ENCODE peak calls at places on chromosome 2, in nine cellular contexts. M, K, T, F, D, S, H, Q and B are unnamed samples.

GRCh38 chr2:18117592-18117991 is 239.1 kb downstream of the KCNS3 start:
- ATAC-seq in K (peak), F (no peak), D (peak), T (no peak), Q (peak), H (peak), M (no peak), S (peak), B (no peak)

GRCh38 chr2:439540-440465 is 151.9 kb upstream of the ALKAL2 start:
- ATAC-seq in Q (peak), M (no peak), K (no peak), F (peak), H (no peak), T (no peak), S (no peak), D (no peak), B (peak)

GRCh38 chr2:160561551-160562280 is 68.1 kb upstream of the RBMS1 start:
- ATAC-seq in F (no peak), S (peak), H (peak), Q (no peak), K (no peak), M (no peak), D (no peak), T (no peak), B (no peak)

GRCh38 chr2:43127941-43128561 is 98.4 kb downstream of the ZFP36L2 start:
- ATAC-seq in F (no peak), H (no peak), T (peak), Q (no peak), K (no peak), D (no peak), M (no peak), S (no peak), B (no peak)

GRCh38 chr2:224101820-224102630 is 62.9 kb upstream of the SERPINE2 start:
- ATAC-seq in H (peak), D (no peak), F (peak), S (peak), M (no peak), Q (no peak), K (no peak), T (peak), B (peak)

GRCh38 chr2:173213181-173213580 is 137.5 kb downstream of the MAP3K20 start:
- ATAC-seq in T (no peak), Q (no peak), K (no peak), M (no peak), D (no peak), H (no peak), S (no peak), F (no peak), B (no peak)

GRCh38 chr2:28445448-28446258 is 50.2 kb upstream of the PLB1 start:
- ATAC-seq in S (peak), M (no peak), D (no peak), K (no peak), Q (peak), H (peak), T (peak), F (peak), B (peak)

GRCh38 chr2:149662556-149662955 is 75.0 kb upstream of the MMADHC start:
- ATAC-seq in K (no peak), Q (no peak), M (no peak), S (no peak), H (no peak), T (no peak), F (no peak), D (no peak), B (no peak)

GRCh38 chr2:215364157-215365155 is 52.6 kb downstream of the ATIC start:
- ATAC-seq in H (no peak), K (peak), Q (no peak), S (no peak), F (no peak), D (no peak), M (no peak), T (no peak), B (no peak)

GRCh38 chr2:126913329-126913728 is 14.6 kb downstream of the TEX51 start:
- ATAC-seq in D (no peak), K (no peak), H (no peak), M (no peak), F (no peak), T (no peak), Q (no peak), S (no peak), B (no peak)

GRCh38 chr2:197130318-197130717 is 180.3 kb downstream of the ANKRD44 start:
- ATAC-seq in Q (no peak), S (no peak), D (no peak), M (no peak), H (no peak), K (peak), F (no peak), T (no peak), B (no peak)

GRCh38 chr2:167052825-167053224 is 164.5 kb downstream of the XIRP2 start:
- ATAC-seq in Q (no peak), M (no peak), K (no peak), F (no peak), S (no peak), T (no peak), D (no peak), H (peak), B (no peak)

GRCh38 chr2:118032169-118033013 is 18.5 kb upstream of the CCDC93 start:
- ATAC-seq in M (peak), Q (peak), F (peak), S (peak), T (peak), H (peak), K (peak), D (peak), B (no peak)

GRCh38 chr2:134324942-134325341 is 71.1 kb downstream of the MGAT5 start:
- ATAC-seq in T (no peak), D (peak), K (peak), H (no peak), M (no peak), Q (no peak), S (no peak), F (no peak), B (no peak)

GRCh38 chr2:161118722-161119121 is 41.5 kb upstream of the TANK start:
- ATAC-seq in M (no peak), D (no peak), T (no peak), F (no peak), H (no peak), Q (no peak), S (no peak), K (peak), B (no peak)

GRCh38 chr2:15527074-15527739 is 33.9 kb downstream of the NBAS start:
- ATAC-seq in T (no peak), Q (no peak), D (no peak), S (peak), M (no peak), F (no peak), H (no peak), K (no peak), B (no peak)

GRCh38 chr2:1187189-1187588 is 226.1 kb upstream of the TPO start:
- ATAC-seq in K (no peak), Q (no peak), S (no peak), D (no peak), F (no peak), H (no peak), T (no peak), M (no peak), B (no peak)

GRCh38 chr2:203135105-203135504 is 103.7 kb upstream of the CYP20A1 start:
- ATAC-seq in M (no peak), Q (no peak), D (no peak), T (no peak), K (no peak), S (no peak), H (no peak), F (no peak), B (no peak)
- TF ChIP-seq POLR2A in M (no peak), Q (no peak), D (no peak), T (no peak), K (no peak), S (no peak), H (no peak), F (no peak), B (no peak)

DNA sequence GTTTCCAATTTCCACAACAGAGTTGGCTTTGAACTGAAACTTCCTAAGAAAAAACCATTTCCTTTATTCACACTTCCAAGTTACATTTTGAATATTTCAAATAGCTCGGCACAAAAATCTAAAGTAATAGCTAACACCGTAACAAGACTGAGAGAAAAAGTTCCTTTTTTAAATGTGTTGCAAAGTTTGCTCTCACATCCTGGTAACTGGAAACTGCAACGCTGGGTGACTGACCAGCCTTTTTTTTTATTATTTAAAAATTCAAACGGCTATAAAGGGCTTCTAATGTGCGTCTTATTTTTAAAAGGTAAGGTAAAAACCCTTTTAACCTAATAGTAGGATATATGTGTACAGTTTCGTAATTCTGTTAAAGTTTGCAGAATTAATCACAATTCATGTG is 1.7 kb downstream of the HNRNPLL start:
- ATAC-seq in D (no peak), T (no peak), M (no peak), H (no peak), F (no peak), K (no peak), S (no peak), Q (no peak), B (no peak)
- H3K27ac ChIP-seq in D (no peak), T (peak), M (peak), H (no peak), F (peak), K (no peak), S (peak), Q (peak), B (peak)

DNA sequence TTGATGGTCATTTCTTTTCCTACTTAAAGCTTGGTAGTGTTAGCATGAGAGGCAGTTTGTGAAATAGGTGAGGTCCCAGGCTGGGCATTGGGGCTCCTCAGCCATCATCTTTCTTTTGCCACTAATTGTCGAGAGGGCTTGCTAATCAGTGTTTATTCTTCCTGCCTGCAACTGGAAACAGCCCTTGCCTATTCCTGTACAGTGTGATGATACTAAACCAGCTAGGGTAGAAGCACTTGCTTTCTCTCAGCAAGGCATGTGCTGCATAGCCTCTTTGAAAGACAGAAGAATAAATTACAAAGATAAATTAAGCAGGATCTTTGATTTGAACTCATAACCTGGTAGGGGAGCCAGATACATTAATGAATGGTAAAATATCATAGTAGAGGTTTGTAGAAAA is 16.6 kb upstream of the GPBAR1 start:
- ATAC-seq in K (no peak), H (no peak), Q (no peak), T (peak), M (no peak), S (no peak), D (no peak), F (no peak), B (no peak)
- TF ChIP-seq POLR2A in K (no peak), H (no peak), Q (no peak), T (no peak), M (no peak), S (no peak), D (no peak), F (no peak), B (no peak)

GRCh38 chr2:236261452-236261851 is 2.8 kb downstream of the ASB18 start:
- ATAC-seq in F (no peak), D (no peak), M (no peak), Q (no peak), H (no peak), K (no peak), T (peak), S (no peak), B (no peak)
- H3K27ac ChIP-seq in F (no peak), D (no peak), M (no peak), Q (no peak), H (no peak), K (no peak), T (peak), S (no peak), B (no peak)

DNA sequence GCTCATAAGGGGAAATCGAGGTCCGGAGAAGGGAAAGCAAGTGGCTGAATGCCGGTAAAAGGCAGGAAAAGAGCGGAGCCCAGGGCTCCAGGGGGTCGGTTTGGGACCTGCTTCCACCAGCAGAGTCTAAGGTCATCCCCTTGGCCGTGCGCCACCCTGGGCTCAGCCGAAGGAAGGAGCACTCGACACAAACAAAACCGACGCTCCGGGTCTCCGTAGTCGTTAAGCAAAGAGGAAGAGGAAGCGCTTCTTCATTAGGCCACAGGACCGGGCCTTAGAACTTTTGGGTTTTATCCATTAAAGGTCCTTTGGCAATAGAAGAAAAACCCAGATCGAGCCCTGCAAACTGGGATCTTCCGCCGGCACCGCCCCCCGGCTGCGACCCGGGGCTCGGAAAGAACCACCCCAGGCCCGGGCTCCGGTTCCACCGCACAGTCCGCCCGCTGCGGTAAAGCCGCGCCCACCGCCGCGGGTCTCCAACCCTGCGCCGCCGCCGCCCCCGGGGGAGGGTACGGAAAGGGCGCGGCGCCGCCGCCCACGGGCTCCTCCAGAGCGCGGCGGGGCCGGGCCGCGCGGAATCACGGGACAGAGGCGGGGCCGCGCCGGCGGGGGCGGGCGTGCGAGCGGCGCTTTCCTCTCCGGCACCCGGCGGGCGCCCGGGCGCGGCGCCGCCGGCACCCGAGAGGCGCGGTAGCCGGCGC is at the start of gene TTL:
- ATAC-seq in M (peak), S (peak), D (peak), T (peak), H (peak), K (peak), Q (peak), F (peak), B (peak)
- TF ChIP-seq POLR2A in M (peak), S (peak), D (peak), T (no peak), H (no peak), K (peak), Q (peak), F (no peak), B (peak)

GRCh38 chr2:177281400-177282021 is 17.0 kb upstream of the NFE2L2 start:
- ATAC-seq in H (no peak), T (peak), S (no peak), K (peak), M (peak), Q (peak), F (no peak), D (peak), B (no peak)
- H3K27ac ChIP-seq in H (peak), T (no peak), S (no peak), K (peak), M (no peak), Q (peak), F (no peak), D (peak), B (no peak)